ENCODE peak calls at places on chromosomes 2 and 18, in four cellular contexts. One of them, this sample, is unnamed.

GRCh38 chr18:48734460-48734859 is 195.6 kb downstream of the CTIF start:
- DNase-seq in IMR-90: no peak
- DNase-seq in dorsolateral prefrontal cortex: no peak
- DNase-seq in sigmoid colon: no peak
- DNase-seq in this sample: no peak

GRCh38 chr18:10320848-10321247 is 133.6 kb upstream of the APCDD1 start:
- DNase-seq in IMR-90: peak; percentile 57
- DNase-seq in dorsolateral prefrontal cortex: no peak
- DNase-seq in sigmoid colon: no peak
- DNase-seq in this sample: no peak

GRCh38 chr2:132448771-132449170 is 32.2 kb downstream of the GPR39 start:
- DNase-seq in IMR-90: peak; percentile 55
- DNase-seq in dorsolateral prefrontal cortex: no peak
- DNase-seq in sigmoid colon: no peak
- DNase-seq in this sample: no peak

GRCh38 chr2:217568289-217568985 is 434.4 kb downstream of the TNS1 start:
- DNase-seq in IMR-90: peak; percentile 45
- DNase-seq in dorsolateral prefrontal cortex: no peak
- DNase-seq in sigmoid colon: no peak
- DNase-seq in this sample: no peak

GRCh38 chr18:47260138-47260923 is 8.9 kb upstream of the SKOR2 start:
- DNase-seq in IMR-90: peak; percentile 14
- DNase-seq in dorsolateral prefrontal cortex: no peak
- DNase-seq in sigmoid colon: no peak
- DNase-seq in this sample: peak; percentile 33

GRCh38 chr2:229713371-229714079 is 830 bp downstream of the DNER start:
- DNase-seq in IMR-90: no peak
- DNase-seq in dorsolateral prefrontal cortex: peak; percentile 77
- DNase-seq in sigmoid colon: no peak
- DNase-seq in this sample: no peak

GRCh38 chr2:218095853-218096252 is 26.8 kb downstream of the RUFY4 start:
- DNase-seq in IMR-90: no peak
- DNase-seq in dorsolateral prefrontal cortex: no peak
- DNase-seq in sigmoid colon: no peak
- DNase-seq in this sample: no peak

GRCh38 chr2:102841107-102841840 is 79.4 kb downstream of the TMEM182 start:
- DNase-seq in IMR-90: peak; percentile 35
- DNase-seq in dorsolateral prefrontal cortex: peak; percentile 57
- DNase-seq in sigmoid colon: peak; percentile 66
- DNase-seq in this sample: no peak

GRCh38 chr2:22110244-22110651 is 986.5 kb downstream of the TDRD15 start:
- DNase-seq in IMR-90: no peak
- DNase-seq in dorsolateral prefrontal cortex: no peak
- DNase-seq in sigmoid colon: no peak
- DNase-seq in this sample: no peak

GRCh38 chr2:3251974-3252373 is 125.6 kb downstream of the EIPR1 start:
- DNase-seq in IMR-90: peak; percentile 5
- DNase-seq in dorsolateral prefrontal cortex: no peak
- DNase-seq in sigmoid colon: no peak
- DNase-seq in this sample: no peak

GRCh38 chr18:36568487-36568886 is 260.3 kb downstream of the TPGS2 start:
- DNase-seq in IMR-90: no peak
- DNase-seq in dorsolateral prefrontal cortex: no peak
- DNase-seq in sigmoid colon: no peak
- DNase-seq in this sample: no peak

GRCh38 chr18:44133483-44133882 is 547.2 kb upstream of the SETBP1 start:
- DNase-seq in IMR-90: no peak
- DNase-seq in dorsolateral prefrontal cortex: no peak
- DNase-seq in sigmoid colon: no peak
- DNase-seq in this sample: no peak

GRCh38 chr18:9787716-9788115 is 79.6 kb downstream of the RAB31 start:
- DNase-seq in IMR-90: peak; percentile 48
- DNase-seq in dorsolateral prefrontal cortex: no peak
- DNase-seq in sigmoid colon: no peak
- DNase-seq in this sample: no peak

GRCh38 chr18:7681261-7681660 is 114.1 kb downstream of the PTPRM start:
- DNase-seq in IMR-90: no peak
- DNase-seq in dorsolateral prefrontal cortex: no peak
- DNase-seq in sigmoid colon: no peak
- DNase-seq in this sample: no peak

GRCh38 chr2:200378652-200379290 is 72.3 kb downstream of the SPATS2L start:
- DNase-seq in IMR-90: peak; percentile 84
- DNase-seq in dorsolateral prefrontal cortex: no peak
- DNase-seq in sigmoid colon: no peak
- DNase-seq in this sample: no peak

GRCh38 chr18:45617284-45617683 is 2.0 kb downstream of the SLC14A2 start:
- DNase-seq in IMR-90: peak; percentile 81
- DNase-seq in dorsolateral prefrontal cortex: peak; percentile 36
- DNase-seq in sigmoid colon: peak; percentile 86
- DNase-seq in this sample: peak; percentile 59

GRCh38 chr2:11004206-11004605 is 92.5 kb downstream of the KCNF1 start:
- DNase-seq in IMR-90: peak; percentile 77
- DNase-seq in dorsolateral prefrontal cortex: no peak
- DNase-seq in sigmoid colon: no peak
- DNase-seq in this sample: no peak

GRCh38 chr2:29322011-29322410 is 206.8 kb downstream of the CLIP4 start:
- DNase-seq in IMR-90: no peak
- DNase-seq in dorsolateral prefrontal cortex: no peak
- DNase-seq in sigmoid colon: no peak
- DNase-seq in this sample: no peak

GRCh38 chr18:22523481-22523880 is 105.8 kb upstream of the CTAGE1 start:
- DNase-seq in IMR-90: no peak
- DNase-seq in dorsolateral prefrontal cortex: no peak
- DNase-seq in sigmoid colon: no peak
- DNase-seq in this sample: no peak

GRCh38 chr18:4270988-4271387 is 184.1 kb downstream of the DLGAP1 start:
- DNase-seq in IMR-90: no peak
- DNase-seq in dorsolateral prefrontal cortex: no peak
- DNase-seq in sigmoid colon: no peak
- DNase-seq in this sample: no peak

GRCh38 chr18:46657115-46657955 is at the start of gene LOXHD1:
- DNase-seq in IMR-90: no peak
- DNase-seq in dorsolateral prefrontal cortex: no peak
- DNase-seq in sigmoid colon: no peak
- DNase-seq in this sample: no peak

GRCh38 chr2:160367887-160368286 is 125.7 kb downstream of the RBMS1 start:
- DNase-seq in IMR-90: peak; percentile 98
- DNase-seq in dorsolateral prefrontal cortex: no peak
- DNase-seq in sigmoid colon: no peak
- DNase-seq in this sample: no peak

GRCh38 chr2:218465987-218466633 is 47.2 kb downstream of the VIL1 start:
- DNase-seq in IMR-90: peak; percentile 36
- DNase-seq in dorsolateral prefrontal cortex: no peak
- DNase-seq in sigmoid colon: no peak
- DNase-seq in this sample: no peak

GRCh38 chr2:54065411-54065810 is 50.0 kb upstream of the ACYP2 start:
- DNase-seq in IMR-90: peak; percentile 98
- DNase-seq in dorsolateral prefrontal cortex: peak; percentile 58
- DNase-seq in sigmoid colon: no peak
- DNase-seq in this sample: no peak

GRCh38 chr2:25844089-25844488 is 34.2 kb downstream of the ASXL2 start:
- DNase-seq in IMR-90: peak; percentile 65
- DNase-seq in dorsolateral prefrontal cortex: no peak
- DNase-seq in sigmoid colon: no peak
- DNase-seq in this sample: no peak

GRCh38 chr18:22952525-22952924 is 19.4 kb downstream of the RBBP8 start:
- DNase-seq in IMR-90: peak; percentile 7
- DNase-seq in dorsolateral prefrontal cortex: no peak
- DNase-seq in sigmoid colon: no peak
- DNase-seq in this sample: no peak

GRCh38 chr2:168687314-168687713 is 115.1 kb upstream of the NOSTRIN start:
- DNase-seq in IMR-90: peak; percentile 2
- DNase-seq in dorsolateral prefrontal cortex: no peak
- DNase-seq in sigmoid colon: no peak
- DNase-seq in this sample: no peak

GRCh38 chr2:161102770-161103450 is 57.3 kb upstream of the TANK start:
- DNase-seq in IMR-90: peak; percentile 11
- DNase-seq in dorsolateral prefrontal cortex: no peak
- DNase-seq in sigmoid colon: no peak
- DNase-seq in this sample: no peak

GRCh38 chr2:216189410-216189809 is 80.3 kb downstream of the XRCC5 start:
- DNase-seq in IMR-90: peak; percentile 40
- DNase-seq in dorsolateral prefrontal cortex: no peak
- DNase-seq in sigmoid colon: no peak
- DNase-seq in this sample: no peak

GRCh38 chr2:145715601-145716000 is 1195.7 kb upstream of the ZEB2 start:
- DNase-seq in IMR-90: no peak
- DNase-seq in dorsolateral prefrontal cortex: no peak
- DNase-seq in sigmoid colon: no peak
- DNase-seq in this sample: no peak

GRCh38 chr2:162258169-162258568 is 14.9 kb upstream of the FAP start:
- DNase-seq in IMR-90: peak; percentile 24
- DNase-seq in dorsolateral prefrontal cortex: no peak
- DNase-seq in sigmoid colon: no peak
- DNase-seq in this sample: no peak

GRCh38 chr2:231123362-231123898 is 1.4 kb downstream of the HTR2B start:
- DNase-seq in IMR-90: peak; percentile 28
- DNase-seq in dorsolateral prefrontal cortex: no peak
- DNase-seq in sigmoid colon: no peak
- DNase-seq in this sample: no peak

GRCh38 chr2:37080231-37080630 is 3.9 kb downstream of the HEATR5B start:
- DNase-seq in IMR-90: peak; percentile 10
- DNase-seq in dorsolateral prefrontal cortex: no peak
- DNase-seq in sigmoid colon: no peak
- DNase-seq in this sample: no peak

GRCh38 chr18:67510831-67511230 is 5.7 kb downstream of the DSEL start:
- DNase-seq in IMR-90: peak; percentile 33
- DNase-seq in dorsolateral prefrontal cortex: no peak
- DNase-seq in sigmoid colon: no peak
- DNase-seq in this sample: no peak
- H3K27ac ChIP-seq in IMR-90: no peak overlapping the region
- H3K27ac ChIP-seq in dorsolateral prefrontal cortex: peak overlapping the region; percentile 91
- H3K27ac ChIP-seq in sigmoid colon: no peak overlapping the region
- H3K27ac ChIP-seq in this sample: no peak overlapping the region

GRCh38 chr2:120422761-120423160 is 76.8 kb downstream of the INHBB start:
- DNase-seq in IMR-90: no peak
- DNase-seq in dorsolateral prefrontal cortex: no peak
- DNase-seq in sigmoid colon: peak; percentile 47
- DNase-seq in this sample: no peak
- H3K27me3 ChIP-seq in IMR-90: peaks cover 83% of the 10 kb centered on the region
- H3K27me3 ChIP-seq in dorsolateral prefrontal cortex: no peaks in the 10 kb centered on the region
- H3K27me3 ChIP-seq in sigmoid colon: peaks cover 1% of the 10 kb centered on the region
- H3K27me3 ChIP-seq in this sample: peaks cover 14% of the 10 kb centered on the region

DNA sequence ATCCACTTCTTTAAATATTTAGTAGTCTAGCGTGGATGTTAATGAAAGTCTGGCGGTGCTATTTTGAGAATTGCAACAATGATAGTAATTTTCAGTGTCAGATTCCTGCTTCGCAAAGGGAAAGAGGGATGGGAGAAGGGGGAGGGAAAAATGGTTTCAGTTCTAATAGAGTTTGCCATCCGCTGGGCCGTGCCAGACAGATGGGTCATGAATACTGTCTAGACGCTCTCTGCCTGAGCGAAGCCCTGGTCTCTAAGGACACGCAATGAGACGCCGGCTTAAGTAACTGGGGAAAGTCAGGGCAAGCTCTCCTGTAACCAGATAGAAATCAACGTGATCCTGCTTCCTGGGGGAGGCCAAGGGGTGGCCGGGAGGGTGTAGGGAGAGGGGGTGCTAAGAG is 229.1 kb downstream of the LDLRAD4 start:
- DNase-seq in IMR-90: peak; percentile 48
- DNase-seq in dorsolateral prefrontal cortex: no peak
- DNase-seq in sigmoid colon: no peak
- DNase-seq in this sample: no peak
- H3K4me3 ChIP-seq in IMR-90: no peak overlapping the region
- H3K4me3 ChIP-seq in dorsolateral prefrontal cortex: peak overlapping the region; percentile 55
- H3K4me3 ChIP-seq in sigmoid colon: peak overlapping the region; percentile 24
- H3K4me3 ChIP-seq in this sample: no peak overlapping the region

DNA sequence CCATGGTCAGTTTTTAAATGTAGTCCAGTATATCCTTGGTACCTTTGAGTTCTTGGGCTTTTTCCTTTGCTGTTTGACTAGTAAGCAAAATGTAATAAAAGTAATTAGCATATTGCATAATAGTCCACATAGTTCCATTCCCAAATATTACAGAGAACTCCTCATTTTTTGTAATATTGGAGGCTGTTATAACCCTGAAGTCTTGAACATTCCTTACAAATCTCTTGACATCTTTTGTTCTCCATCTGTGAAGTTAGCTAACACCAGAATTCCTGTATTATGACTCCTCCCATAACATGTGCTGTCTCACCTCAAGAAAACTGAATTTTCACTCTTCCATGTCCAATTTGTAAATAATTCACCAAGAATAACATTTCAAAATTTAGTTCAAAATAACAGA is 17.1 kb downstream of the CREB1 start:
- DNase-seq in IMR-90: no peak
- DNase-seq in dorsolateral prefrontal cortex: no peak
- DNase-seq in sigmoid colon: no peak
- DNase-seq in this sample: no peak
- H3K27ac ChIP-seq in IMR-90: no peak overlapping the region
- H3K27ac ChIP-seq in dorsolateral prefrontal cortex: no peak overlapping the region
- H3K27ac ChIP-seq in sigmoid colon: no peak overlapping the region
- H3K27ac ChIP-seq in this sample: no peak overlapping the region

GRCh38 chr18:74803117-74803516 is 205.4 kb downstream of the ZNF407 start:
- DNase-seq in IMR-90: no peak
- DNase-seq in dorsolateral prefrontal cortex: no peak
- DNase-seq in sigmoid colon: no peak
- DNase-seq in this sample: no peak
- H3K27me3 ChIP-seq in IMR-90: no peaks in the 10 kb centered on the region
- H3K27me3 ChIP-seq in dorsolateral prefrontal cortex: no peaks in the 10 kb centered on the region
- H3K27me3 ChIP-seq in sigmoid colon: no peaks in the 10 kb centered on the region
- H3K27me3 ChIP-seq in this sample: no peaks in the 10 kb centered on the region

DNA sequence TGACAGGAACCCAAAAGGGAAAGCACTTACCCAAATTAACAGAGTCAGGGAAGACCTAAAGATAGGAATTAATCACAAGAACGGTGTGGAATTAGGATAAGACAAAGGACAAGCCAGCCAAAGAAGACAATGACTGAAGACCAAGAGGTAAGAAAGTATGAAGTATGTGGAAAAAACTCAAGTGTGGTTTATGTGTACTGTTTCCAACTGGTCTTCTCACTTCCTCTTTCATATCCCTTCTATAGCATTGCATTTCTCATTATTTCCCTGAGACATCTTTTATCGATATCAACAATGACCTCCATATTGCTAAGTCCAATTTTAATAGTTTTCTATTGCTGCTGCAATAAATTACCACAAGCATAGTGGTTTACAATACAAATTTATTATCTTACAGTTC is 313.5 kb upstream of the SLC39A10 start:
- DNase-seq in IMR-90: no peak
- DNase-seq in dorsolateral prefrontal cortex: no peak
- DNase-seq in sigmoid colon: no peak
- DNase-seq in this sample: no peak
- H3K4me3 ChIP-seq in IMR-90: no peak overlapping the region
- H3K4me3 ChIP-seq in dorsolateral prefrontal cortex: no peak overlapping the region
- H3K4me3 ChIP-seq in sigmoid colon: no peak overlapping the region
- H3K4me3 ChIP-seq in this sample: no peak overlapping the region

This sample was measured in heart right ventricle.